ENCODE peak calls at places on chromosomes 11 and 22, in four cellular contexts. L is activated CD8-positive, alpha-beta memory T cell treated with anti-CD3 and anti-CD28 coated beads for 1 hour; M is pulmonary artery endothelial cell; C is WTC11. N is an unnamed sample.

GRCh38 chr11:66868726-66869291 is 11.9 kb downstream of the LRFN4 start:
- DNase-seq in C (peak), L (peak), M (no peak), N (peak)

GRCh38 chr22:19430890-19431541 is 517 bp downstream of the HIRA start:
- DNase-seq in C (peak), M (no peak), L (no peak), N (peak)

GRCh38 chr22:22230438-22230837 is 14.1 kb upstream of the VPREB1 start:
- DNase-seq in C (no peak), L (no peak), M (no peak), N (no peak)

GRCh38 chr11:121344824-121345223 is 52.3 kb downstream of the SC5D start:
- DNase-seq in C (no peak), M (no peak), L (no peak), N (no peak)

GRCh38 chr22:49993649-49994360 is 18.8 kb downstream of the IL17REL start:
- DNase-seq in C (no peak), M (no peak), L (no peak), N (no peak)

GRCh38 chr11:110376711-110377324 is 52.9 kb upstream of the FDX1 start:
- DNase-seq in M (peak), C (peak), L (no peak), N (peak)

GRCh38 chr11:41003339-41003992 is 456.0 kb downstream of the LRRC4C start:
- DNase-seq in M (no peak), L (no peak), C (no peak), N (no peak)

GRCh38 chr11:35389897-35390462 is 29.4 kb downstream of the SLC1A2 start:
- DNase-seq in C (no peak), L (no peak), M (no peak), N (no peak)

GRCh38 chr11:71078482-71078881 is 173.9 kb downstream of the SHANK2 start:
- DNase-seq in L (no peak), M (no peak), C (no peak), N (peak)

GRCh38 chr11:63518548-63518947 is 12.7 kb downstream of the LGALS12 start:
- DNase-seq in C (no peak), L (no peak), M (no peak), N (no peak)

GRCh38 chr11:106827687-106828086 is 190.6 kb downstream of the GUCY1A2 start:
- DNase-seq in C (no peak), M (no peak), L (no peak), N (no peak)

GRCh38 chr11:122808494-122808893 is 29.8 kb upstream of the CRTAM start:
- DNase-seq in M (no peak), C (no peak), L (no peak), N (peak)

GRCh38 chr22:28934026-28934425 is 50.7 kb downstream of the ZNRF3 start:
- DNase-seq in M (no peak), C (no peak), L (no peak), N (no peak)

N was measured in ELF-1.